ENCODE peak calls at places on chromosome 10, in four cellular contexts. One of them, this sample, is unnamed.

GRCh38 chr10:36621346-36621745 is 504.1 kb upstream of the ANKRD30A start:
- DNase-seq in A549: no peak
- DNase-seq in AG09309: no peak
- DNase-seq in GM20000: no peak
- DNase-seq in this sample: no peak

GRCh38 chr10:23344251-23344841 is at the start of gene C10orf67:
- DNase-seq in AG09309: no peak
- DNase-seq in A549: peak
- DNase-seq in GM20000: no peak
- DNase-seq in this sample: no peak

GRCh38 chr10:117412469-117413005 is 37.3 kb upstream of the PDZD8 start:
- DNase-seq in AG09309: no peak
- DNase-seq in GM20000: no peak
- DNase-seq in A549: no peak
- DNase-seq in this sample: no peak

GRCh38 chr10:70328018-70328417 is 44.2 kb upstream of the NPFFR1 start:
- DNase-seq in AG09309: no peak
- DNase-seq in A549: no peak
- DNase-seq in GM20000: no peak
- DNase-seq in this sample: no peak

GRCh38 chr10:85638797-85639196 is 727.8 kb downstream of the GRID1 start:
- DNase-seq in AG09309: no peak
- DNase-seq in A549: no peak
- DNase-seq in GM20000: no peak
- DNase-seq in this sample: no peak

GRCh38 chr10:21100190-21100589 is 203.1 kb upstream of the NEBL start:
- DNase-seq in A549: no peak
- DNase-seq in GM20000: no peak
- DNase-seq in AG09309: no peak
- DNase-seq in this sample: no peak

GRCh38 chr10:132110091-132110490 is 44.3 kb downstream of the JAKMIP3 start:
- DNase-seq in A549: no peak
- DNase-seq in GM20000: no peak
- DNase-seq in AG09309: no peak
- DNase-seq in this sample: peak

GRCh38 chr10:101512741-101513140 is 75.3 kb downstream of the POLL start:
- DNase-seq in AG09309: no peak
- DNase-seq in GM20000: no peak
- DNase-seq in A549: no peak
- DNase-seq in this sample: no peak

GRCh38 chr10:58027431-58027830 is 240.3 kb downstream of the IPMK start:
- DNase-seq in A549: no peak
- DNase-seq in GM20000: no peak
- DNase-seq in AG09309: no peak
- DNase-seq in this sample: no peak

GRCh38 chr10:1061930-1062769 is 6.0 kb downstream of the WDR37 start:
- DNase-seq in A549: no peak
- DNase-seq in GM20000: no peak
- DNase-seq in AG09309: no peak
- DNase-seq in this sample: no peak

GRCh38 chr10:450463-450862 is 239.0 kb downstream of the DIP2C start:
- DNase-seq in A549: no peak
- DNase-seq in GM20000: no peak
- DNase-seq in AG09309: no peak
- DNase-seq in this sample: no peak

GRCh38 chr10:60735244-60735643 is 43.0 kb upstream of the CDK1 start:
- DNase-seq in A549: no peak
- DNase-seq in AG09309: no peak
- DNase-seq in GM20000: no peak
- DNase-seq in this sample: no peak

GRCh38 chr10:1413823-1414222 is 323.5 kb downstream of the ADARB2 start:
- DNase-seq in A549: no peak
- DNase-seq in AG09309: no peak
- DNase-seq in GM20000: no peak
- DNase-seq in this sample: no peak

GRCh38 chr10:1788401-1788800 is 51.1 kb upstream of the ADARB2 start:
- DNase-seq in GM20000: no peak
- DNase-seq in AG09309: no peak
- DNase-seq in A549: no peak
- DNase-seq in this sample: no peak

GRCh38 chr10:83248232-83248631 is 891.1 kb upstream of the GHITM start:
- DNase-seq in AG09309: peak
- DNase-seq in GM20000: no peak
- DNase-seq in A549: no peak
- DNase-seq in this sample: no peak

GRCh38 chr10:103693070-103693811 is 162.1 kb downstream of the SH3PXD2A start:
- DNase-seq in A549: no peak
- DNase-seq in GM20000: peak
- DNase-seq in AG09309: no peak
- DNase-seq in this sample: no peak

GRCh38 chr10:132920101-132920925 is 22.1 kb downstream of the CFAP46 start:
- DNase-seq in AG09309: no peak
- DNase-seq in A549: no peak
- DNase-seq in GM20000: no peak
- DNase-seq in this sample: no peak

GRCh38 chr10:48214701-48215100 is 59.8 kb downstream of the FRMPD2 start:
- DNase-seq in GM20000: no peak
- DNase-seq in AG09309: no peak
- DNase-seq in A549: no peak
- DNase-seq in this sample: no peak

GRCh38 chr10:58651040-58651439 is 138.4 kb downstream of the BICC1 start:
- DNase-seq in AG09309: no peak
- DNase-seq in GM20000: no peak
- DNase-seq in A549: no peak
- DNase-seq in this sample: peak

GRCh38 chr10:51001587-51001986 is 72.7 kb upstream of the PRKG1 start:
- DNase-seq in AG09309: no peak
- DNase-seq in GM20000: no peak
- DNase-seq in A549: no peak
- DNase-seq in this sample: no peak

GRCh38 chr10:132452216-132452650 is 55.2 kb downstream of the PWWP2B start:
- DNase-seq in A549: no peak
- DNase-seq in AG09309: no peak
- DNase-seq in GM20000: peak
- DNase-seq in this sample: no peak

GRCh38 chr10:52318822-52319464 is 4.9 kb downstream of the DKK1 start:
- DNase-seq in A549: peak
- DNase-seq in GM20000: no peak
- DNase-seq in AG09309: peak
- DNase-seq in this sample: no peak

GRCh38 chr10:24556746-24557742 is 166.6 kb downstream of the ARHGAP21 start:
- DNase-seq in AG09309: peak
- DNase-seq in A549: peak
- DNase-seq in GM20000: peak
- DNase-seq in this sample: no peak

GRCh38 chr10:1120761-1121160 is 64.6 kb downstream of the WDR37 start:
- DNase-seq in GM20000: no peak
- DNase-seq in A549: no peak
- DNase-seq in AG09309: no peak
- DNase-seq in this sample: no peak

GRCh38 chr10:1074063-1074747 is 18.0 kb downstream of the WDR37 start:
- DNase-seq in A549: peak
- DNase-seq in GM20000: no peak
- DNase-seq in AG09309: no peak
- DNase-seq in this sample: no peak

GRCh38 chr10:72038458-72039001 is 49.8 kb downstream of the SPOCK2 start:
- DNase-seq in AG09309: no peak
- DNase-seq in GM20000: no peak
- DNase-seq in A549: no peak
- DNase-seq in this sample: no peak

GRCh38 chr10:87750001-87750651 is 67.9 kb downstream of the ATAD1 start:
- DNase-seq in A549: no peak
- DNase-seq in GM20000: no peak
- DNase-seq in AG09309: peak
- DNase-seq in this sample: no peak

GRCh38 chr10:73890261-73890660 is 15.9 kb upstream of the CAMK2G start:
- DNase-seq in GM20000: no peak
- DNase-seq in A549: no peak
- DNase-seq in AG09309: no peak
- DNase-seq in this sample: no peak

GRCh38 chr10:78028438-78029293 is 649 bp downstream of the POLR3A start:
- DNase-seq in GM20000: peak
- DNase-seq in A549: no peak
- DNase-seq in AG09309: no peak
- DNase-seq in this sample: no peak

DNA sequence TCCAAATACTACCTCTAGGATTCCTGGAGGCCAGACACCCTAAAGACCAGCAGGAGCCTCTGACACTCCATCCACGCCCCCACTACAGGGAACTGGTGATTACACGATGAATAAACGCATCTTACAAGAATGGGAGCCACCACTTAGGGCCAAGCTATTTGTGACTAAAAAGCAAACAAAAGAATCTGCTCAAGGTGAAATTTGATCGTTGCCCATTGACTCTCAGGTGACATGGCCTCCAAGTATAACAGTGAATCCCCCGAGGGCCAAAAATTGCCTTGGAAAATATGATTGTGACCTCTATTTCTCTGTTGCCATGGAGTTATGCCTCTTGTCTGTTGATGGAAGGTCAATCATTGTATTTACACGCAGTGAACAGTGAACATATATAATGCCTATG is 282.4 kb downstream of the KLF6 start:
- DNase-seq in AG09309: no peak
- DNase-seq in GM20000: no peak
- DNase-seq in A549: peak
- DNase-seq in this sample: no peak
- TF ChIP-seq CTCF in AG09309: no peak
- TF ChIP-seq CTCF in GM20000: no peak
- TF ChIP-seq CTCF in A549: no peak
- TF ChIP-seq CTCF in this sample: no peak

DNA sequence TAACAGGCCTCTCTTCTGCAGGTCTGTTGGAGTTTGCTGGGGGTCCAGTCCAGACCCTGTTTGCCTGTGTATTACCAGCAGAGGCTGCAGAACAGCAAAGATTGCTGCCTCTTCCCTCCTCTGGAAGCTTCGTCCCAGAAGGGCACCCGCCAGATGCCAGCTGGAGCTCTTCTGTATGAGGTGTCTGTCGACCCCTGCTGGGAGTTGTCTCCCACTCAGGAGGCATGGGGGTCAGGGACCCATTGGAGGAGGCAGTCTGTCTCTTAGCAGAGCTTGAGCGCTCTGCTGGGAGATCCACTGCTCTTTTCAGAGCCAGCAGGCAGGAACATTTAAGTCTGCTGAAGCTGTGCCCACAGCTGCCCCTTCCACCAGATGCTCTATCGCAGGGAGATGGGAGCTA is 361.1 kb upstream of the NRP1 start:
- DNase-seq in AG09309: no peak
- DNase-seq in GM20000: no peak
- DNase-seq in A549: no peak
- DNase-seq in this sample: no peak
- TF ChIP-seq CTCF in AG09309: no peak
- TF ChIP-seq CTCF in GM20000: no peak
- TF ChIP-seq CTCF in A549: no peak
- TF ChIP-seq CTCF in this sample: no peak

DNA sequence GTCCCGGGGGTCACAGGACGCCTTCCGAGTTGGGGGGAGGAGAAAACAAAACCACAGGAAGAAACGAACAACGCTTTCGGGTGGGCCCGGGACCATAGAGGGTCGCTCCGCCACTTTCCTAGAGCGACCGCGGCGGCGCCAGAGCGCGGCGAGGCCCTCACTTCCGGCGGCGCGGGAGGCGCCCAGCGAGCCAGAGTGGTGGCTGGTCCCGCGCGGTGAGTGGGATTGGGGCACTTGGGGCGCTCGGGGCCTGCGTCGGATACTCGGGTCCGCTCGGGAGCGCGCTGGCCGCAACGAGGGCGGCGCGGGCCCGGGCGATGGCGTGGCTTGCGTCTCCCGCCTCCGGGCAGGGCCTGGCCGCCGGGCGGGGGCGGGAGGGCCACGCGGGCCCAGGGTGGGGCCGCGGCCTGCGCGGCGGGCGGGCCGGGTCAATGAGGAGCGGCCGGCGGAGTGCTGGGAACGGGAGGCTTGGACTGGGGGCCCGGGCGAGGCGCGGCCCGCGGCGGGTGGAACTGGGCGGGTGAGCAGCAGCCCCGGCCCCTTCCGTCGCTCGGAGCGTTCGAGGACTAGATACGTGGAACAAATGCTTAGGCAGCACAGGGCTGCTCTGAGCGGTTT is at the start of gene ZNF22:
- DNase-seq in AG09309: no peak
- DNase-seq in GM20000: peak
- DNase-seq in A549: peak
- DNase-seq in this sample: peak
- TF ChIP-seq CTCF in AG09309: no peak
- TF ChIP-seq CTCF in GM20000: no peak
- TF ChIP-seq CTCF in A549: no peak
- TF ChIP-seq CTCF in this sample: peak

DNA sequence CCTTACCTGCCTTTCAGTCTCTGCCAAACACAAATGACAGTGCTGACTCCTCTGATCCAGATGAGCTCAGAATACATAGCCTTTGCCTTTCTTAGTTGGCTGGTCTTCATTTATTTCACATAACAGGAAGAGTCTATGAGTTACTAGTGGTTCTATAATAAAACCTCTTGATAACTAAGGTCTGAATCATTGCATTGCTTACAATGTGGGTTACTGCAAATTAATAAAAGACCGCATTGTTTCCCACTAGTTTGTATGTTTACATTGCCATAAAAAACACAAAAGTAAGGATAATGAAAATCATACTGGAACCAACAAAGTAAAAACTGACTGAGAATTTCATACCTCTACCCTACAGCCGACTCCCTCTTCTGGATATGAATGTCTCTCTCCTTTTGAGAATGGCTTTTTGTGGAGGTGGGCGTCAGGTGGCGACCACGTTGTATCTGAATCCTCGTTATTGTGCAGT is 62.0 kb upstream of the AKR1E2 start:
- DNase-seq in A549: no peak
- DNase-seq in GM20000: no peak
- DNase-seq in AG09309: peak
- DNase-seq in this sample: no peak
- TF ChIP-seq CTCF in A549: no peak
- TF ChIP-seq CTCF in GM20000: no peak
- TF ChIP-seq CTCF in AG09309: peak
- TF ChIP-seq CTCF in this sample: no peak

GRCh38 chr10:96720422-96721206 is at the start of gene PIK3AP1:
- DNase-seq in GM20000: peak
- DNase-seq in A549: peak
- DNase-seq in AG09309: no peak
- DNase-seq in this sample: peak
- TF ChIP-seq CTCF in GM20000: no peak
- TF ChIP-seq CTCF in A549: no peak
- TF ChIP-seq CTCF in AG09309: no peak
- TF ChIP-seq CTCF in this sample: no peak

DNA sequence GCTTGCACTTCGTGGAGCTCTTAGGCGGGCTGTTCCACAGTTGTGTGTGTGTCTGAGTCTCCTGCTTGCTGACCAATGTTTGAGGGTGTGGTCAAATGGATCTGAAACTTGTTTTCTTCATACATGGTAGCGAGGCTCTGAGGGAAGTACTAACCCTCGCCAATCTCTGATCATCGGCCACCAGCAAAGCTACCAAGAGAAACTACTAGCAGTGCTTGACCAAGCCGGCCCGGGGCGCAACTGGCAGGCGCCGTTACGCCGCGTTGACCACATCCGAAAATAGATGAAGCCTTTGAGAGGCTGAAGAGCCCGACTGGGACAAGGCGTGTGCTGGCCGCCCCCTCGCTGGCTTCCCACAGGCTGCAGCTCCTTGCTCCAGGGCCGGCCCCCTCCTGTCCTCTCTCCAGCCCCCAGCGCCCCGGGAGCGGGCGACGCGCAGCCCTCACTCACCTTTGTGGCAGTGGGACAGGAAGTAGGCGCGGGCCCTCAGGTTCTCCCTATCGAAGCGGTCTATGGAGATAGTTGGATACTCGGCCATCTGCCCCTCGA is 370 bp downstream of the DCLRE1C start:
- DNase-seq in GM20000: peak
- DNase-seq in A549: peak
- DNase-seq in AG09309: no peak
- DNase-seq in this sample: peak
- TF ChIP-seq CTCF in GM20000: no peak
- TF ChIP-seq CTCF in A549: no peak
- TF ChIP-seq CTCF in AG09309: peak
- TF ChIP-seq CTCF in this sample: no peak